ENCODE peak calls at places on chromosome 22, in nine cellular contexts. One of them, this sample, is unnamed.

GRCh38 chr22:28544431-28544868 is 135.2 kb downstream of the TTC28 start:
- DNase-seq in endodermal cell: no peak
- DNase-seq in suprapubic skin: no peak
- DNase-seq in SJSA1: no peak
- DNase-seq in thoracic aorta: no peak
- DNase-seq in cardiac muscle cell: no peak
- DNase-seq in CD8-positive, alpha-beta T cell: no peak
- DNase-seq in HCT116: no peak
- DNase-seq in CD4-positive, alpha-beta memory T cell: no peak
- DNase-seq in this sample: no peak

GRCh38 chr22:28985581-28986290 is 75.9 kb downstream of the C22orf31 start:
- DNase-seq in endodermal cell: no peak
- DNase-seq in suprapubic skin: no peak
- DNase-seq in SJSA1: no peak
- DNase-seq in thoracic aorta: no peak
- DNase-seq in cardiac muscle cell: no peak
- DNase-seq in CD8-positive, alpha-beta T cell: no peak
- DNase-seq in HCT116: no peak
- DNase-seq in CD4-positive, alpha-beta memory T cell: no peak
- DNase-seq in this sample: no peak

GRCh38 chr22:40385041-40385782 is 14.8 kb downstream of the SGSM3 start:
- DNase-seq in endodermal cell: no peak
- DNase-seq in suprapubic skin: no peak
- DNase-seq in SJSA1: no peak
- DNase-seq in thoracic aorta: no peak
- DNase-seq in cardiac muscle cell: no peak
- DNase-seq in CD8-positive, alpha-beta T cell: peak; percentile 56
- DNase-seq in HCT116: no peak
- DNase-seq in CD4-positive, alpha-beta memory T cell: peak; percentile 60
- DNase-seq in this sample: no peak

GRCh38 chr22:32475428-32476010 is 908 bp downstream of the FBXO7 start:
- DNase-seq in endodermal cell: peak; percentile 66
- DNase-seq in suprapubic skin: no peak
- DNase-seq in SJSA1: no peak
- DNase-seq in thoracic aorta: no peak
- DNase-seq in cardiac muscle cell: peak; percentile 63
- DNase-seq in CD8-positive, alpha-beta T cell: no peak
- DNase-seq in HCT116: peak; percentile 8
- DNase-seq in CD4-positive, alpha-beta memory T cell: no peak
- DNase-seq in this sample: no peak

GRCh38 chr22:47289316-47289985 is 527.0 kb downstream of the TBC1D22A start:
- DNase-seq in endodermal cell: no peak
- DNase-seq in suprapubic skin: peak; percentile 76
- DNase-seq in SJSA1: no peak
- DNase-seq in thoracic aorta: no peak
- DNase-seq in cardiac muscle cell: no peak
- DNase-seq in CD8-positive, alpha-beta T cell: no peak
- DNase-seq in HCT116: no peak
- DNase-seq in CD4-positive, alpha-beta memory T cell: no peak
- DNase-seq in this sample: no peak

GRCh38 chr22:42635531-42635930 is 4.9 kb downstream of the ATP5MGL start:
- DNase-seq in endodermal cell: no peak
- DNase-seq in suprapubic skin: peak; percentile 86
- DNase-seq in SJSA1: peak; percentile 88
- DNase-seq in thoracic aorta: peak; percentile 84
- DNase-seq in cardiac muscle cell: no peak
- DNase-seq in CD8-positive, alpha-beta T cell: no peak
- DNase-seq in HCT116: peak; percentile 85
- DNase-seq in CD4-positive, alpha-beta memory T cell: no peak
- DNase-seq in this sample: no peak

GRCh38 chr22:35102663-35103062 is 36.7 kb downstream of the ISX start:
- DNase-seq in endodermal cell: peak; percentile 85
- DNase-seq in suprapubic skin: peak; percentile 48
- DNase-seq in SJSA1: peak; percentile 6
- DNase-seq in thoracic aorta: no peak
- DNase-seq in cardiac muscle cell: peak; percentile 72
- DNase-seq in CD8-positive, alpha-beta T cell: no peak
- DNase-seq in HCT116: no peak
- DNase-seq in CD4-positive, alpha-beta memory T cell: no peak
- DNase-seq in this sample: peak; percentile 13

GRCh38 chr22:37634505-37635002 is 4.9 kb upstream of the SH3BP1 start:
- DNase-seq in endodermal cell: no peak
- DNase-seq in suprapubic skin: no peak
- DNase-seq in SJSA1: no peak
- DNase-seq in thoracic aorta: no peak
- DNase-seq in cardiac muscle cell: no peak
- DNase-seq in CD8-positive, alpha-beta T cell: no peak
- DNase-seq in HCT116: no peak
- DNase-seq in CD4-positive, alpha-beta memory T cell: no peak
- DNase-seq in this sample: no peak

GRCh38 chr22:46421272-46421671 is 85.8 kb downstream of the TRMU start:
- DNase-seq in endodermal cell: no peak
- DNase-seq in suprapubic skin: no peak
- DNase-seq in SJSA1: no peak
- DNase-seq in thoracic aorta: no peak
- DNase-seq in cardiac muscle cell: no peak
- DNase-seq in CD8-positive, alpha-beta T cell: peak; percentile 48
- DNase-seq in HCT116: no peak
- DNase-seq in CD4-positive, alpha-beta memory T cell: peak; percentile 16
- DNase-seq in this sample: no peak

GRCh38 chr22:48925450-48925849 is 902.2 kb downstream of the BRD1 start:
- DNase-seq in endodermal cell: no peak
- DNase-seq in suprapubic skin: no peak
- DNase-seq in SJSA1: no peak
- DNase-seq in thoracic aorta: no peak
- DNase-seq in cardiac muscle cell: no peak
- DNase-seq in CD8-positive, alpha-beta T cell: no peak
- DNase-seq in HCT116: no peak
- DNase-seq in CD4-positive, alpha-beta memory T cell: no peak
- DNase-seq in this sample: no peak

GRCh38 chr22:37416806-37417205 is 10.5 kb downstream of the ELFN2 start:
- DNase-seq in endodermal cell: peak; percentile 65
- DNase-seq in suprapubic skin: no peak
- DNase-seq in SJSA1: no peak
- DNase-seq in thoracic aorta: no peak
- DNase-seq in cardiac muscle cell: peak; percentile 28
- DNase-seq in CD8-positive, alpha-beta T cell: peak; percentile 33
- DNase-seq in HCT116: no peak
- DNase-seq in CD4-positive, alpha-beta memory T cell: peak; percentile 20
- DNase-seq in this sample: no peak

GRCh38 chr22:30195245-30196140 is 51.1 kb downstream of the LIF start:
- DNase-seq in endodermal cell: no peak
- DNase-seq in suprapubic skin: no peak
- DNase-seq in SJSA1: no peak
- DNase-seq in thoracic aorta: no peak
- DNase-seq in cardiac muscle cell: no peak
- DNase-seq in CD8-positive, alpha-beta T cell: no peak
- DNase-seq in HCT116: no peak
- DNase-seq in CD4-positive, alpha-beta memory T cell: no peak
- DNase-seq in this sample: no peak

GRCh38 chr22:35663371-35663770 is 15.1 kb downstream of the APOL6 start:
- DNase-seq in endodermal cell: no peak
- DNase-seq in suprapubic skin: no peak
- DNase-seq in SJSA1: no peak
- DNase-seq in thoracic aorta: no peak
- DNase-seq in cardiac muscle cell: no peak
- DNase-seq in CD8-positive, alpha-beta T cell: no peak
- DNase-seq in HCT116: no peak
- DNase-seq in CD4-positive, alpha-beta memory T cell: no peak
- DNase-seq in this sample: no peak

GRCh38 chr22:40414306-40414705 is 43.9 kb downstream of the SGSM3 start:
- DNase-seq in endodermal cell: no peak
- DNase-seq in suprapubic skin: no peak
- DNase-seq in SJSA1: no peak
- DNase-seq in thoracic aorta: no peak
- DNase-seq in cardiac muscle cell: no peak
- DNase-seq in CD8-positive, alpha-beta T cell: no peak
- DNase-seq in HCT116: no peak
- DNase-seq in CD4-positive, alpha-beta memory T cell: no peak
- DNase-seq in this sample: no peak

GRCh38 chr22:47091241-47091691 is 328.8 kb downstream of the TBC1D22A start:
- DNase-seq in endodermal cell: no peak
- DNase-seq in suprapubic skin: peak; percentile 72
- DNase-seq in SJSA1: no peak
- DNase-seq in thoracic aorta: no peak
- DNase-seq in cardiac muscle cell: no peak
- DNase-seq in CD8-positive, alpha-beta T cell: no peak
- DNase-seq in HCT116: no peak
- DNase-seq in CD4-positive, alpha-beta memory T cell: no peak
- DNase-seq in this sample: no peak

GRCh38 chr22:28560005-28560742 is 119.5 kb downstream of the TTC28 start:
- DNase-seq in endodermal cell: no peak
- DNase-seq in suprapubic skin: no peak
- DNase-seq in SJSA1: peak; percentile 11
- DNase-seq in thoracic aorta: no peak
- DNase-seq in cardiac muscle cell: no peak
- DNase-seq in CD8-positive, alpha-beta T cell: no peak
- DNase-seq in HCT116: no peak
- DNase-seq in CD4-positive, alpha-beta memory T cell: no peak
- DNase-seq in this sample: no peak

GRCh38 chr22:40499187-40499753 is 128.9 kb downstream of the SGSM3 start:
- DNase-seq in endodermal cell: no peak
- DNase-seq in suprapubic skin: no peak
- DNase-seq in SJSA1: peak; percentile 97
- DNase-seq in thoracic aorta: no peak
- DNase-seq in cardiac muscle cell: no peak
- DNase-seq in CD8-positive, alpha-beta T cell: no peak
- DNase-seq in HCT116: peak; percentile 79
- DNase-seq in CD4-positive, alpha-beta memory T cell: no peak
- DNase-seq in this sample: no peak

GRCh38 chr22:41175546-41175945 is 29.6 kb upstream of the L3MBTL2 start:
- DNase-seq in endodermal cell: no peak
- DNase-seq in suprapubic skin: no peak
- DNase-seq in SJSA1: no peak
- DNase-seq in thoracic aorta: no peak
- DNase-seq in cardiac muscle cell: peak; percentile 24
- DNase-seq in CD8-positive, alpha-beta T cell: no peak
- DNase-seq in HCT116: no peak
- DNase-seq in CD4-positive, alpha-beta memory T cell: no peak
- DNase-seq in this sample: no peak

GRCh38 chr22:36369004-36369921 is 18.5 kb downstream of the MYH9 start:
- DNase-seq in endodermal cell: peak; percentile 73
- DNase-seq in suprapubic skin: no peak
- DNase-seq in SJSA1: no peak
- DNase-seq in thoracic aorta: no peak
- DNase-seq in cardiac muscle cell: no peak
- DNase-seq in CD8-positive, alpha-beta T cell: peak; percentile 52
- DNase-seq in HCT116: no peak
- DNase-seq in CD4-positive, alpha-beta memory T cell: no peak
- DNase-seq in this sample: no peak

GRCh38 chr22:40367342-40367741 is 3.1 kb upstream of the SGSM3 start:
- DNase-seq in endodermal cell: no peak
- DNase-seq in suprapubic skin: no peak
- DNase-seq in SJSA1: no peak
- DNase-seq in thoracic aorta: no peak
- DNase-seq in cardiac muscle cell: no peak
- DNase-seq in CD8-positive, alpha-beta T cell: no peak
- DNase-seq in HCT116: no peak
- DNase-seq in CD4-positive, alpha-beta memory T cell: no peak
- DNase-seq in this sample: no peak

GRCh38 chr22:35712672-35713071 is 5.0 kb upstream of the APOL5 start:
- DNase-seq in endodermal cell: no peak
- DNase-seq in suprapubic skin: no peak
- DNase-seq in SJSA1: no peak
- DNase-seq in thoracic aorta: no peak
- DNase-seq in cardiac muscle cell: no peak
- DNase-seq in CD8-positive, alpha-beta T cell: no peak
- DNase-seq in HCT116: no peak
- DNase-seq in CD4-positive, alpha-beta memory T cell: no peak
- DNase-seq in this sample: no peak

GRCh38 chr22:28873183-28873964 is 10.0 kb upstream of the ZNRF3 start:
- DNase-seq in endodermal cell: no peak
- DNase-seq in suprapubic skin: no peak
- DNase-seq in SJSA1: no peak
- DNase-seq in thoracic aorta: no peak
- DNase-seq in cardiac muscle cell: no peak
- DNase-seq in CD8-positive, alpha-beta T cell: no peak
- DNase-seq in HCT116: no peak
- DNase-seq in CD4-positive, alpha-beta memory T cell: no peak
- DNase-seq in this sample: no peak

GRCh38 chr22:24694971-24695928 is 79.3 kb downstream of the PIWIL3 start:
- DNase-seq in endodermal cell: peak; percentile 63
- DNase-seq in suprapubic skin: no peak
- DNase-seq in SJSA1: no peak
- DNase-seq in thoracic aorta: no peak
- DNase-seq in cardiac muscle cell: no peak
- DNase-seq in CD8-positive, alpha-beta T cell: no peak
- DNase-seq in HCT116: no peak
- DNase-seq in CD4-positive, alpha-beta memory T cell: no peak
- DNase-seq in this sample: no peak
- H3K27ac ChIP-seq in endodermal cell: no peak overlapping the region
- H3K27ac ChIP-seq in suprapubic skin: no peak overlapping the region
- H3K27ac ChIP-seq in SJSA1: no peak overlapping the region
- H3K27ac ChIP-seq in thoracic aorta: no peak overlapping the region
- H3K27ac ChIP-seq in cardiac muscle cell: no peak overlapping the region
- H3K27ac ChIP-seq in CD8-positive, alpha-beta T cell: no peak overlapping the region
- H3K27ac ChIP-seq in HCT116: no peak overlapping the region
- H3K27ac ChIP-seq in CD4-positive, alpha-beta memory T cell: no peak overlapping the region
- H3K27ac ChIP-seq in this sample: no peak overlapping the region

GRCh38 chr22:39255449-39256185 is 10.8 kb upstream of the PDGFB start:
- DNase-seq in endodermal cell: peak; percentile 44
- DNase-seq in suprapubic skin: no peak
- DNase-seq in SJSA1: no peak
- DNase-seq in thoracic aorta: no peak
- DNase-seq in cardiac muscle cell: no peak
- DNase-seq in CD8-positive, alpha-beta T cell: no peak
- DNase-seq in HCT116: no peak
- DNase-seq in CD4-positive, alpha-beta memory T cell: no peak
- DNase-seq in this sample: no peak
- H3K4me3 ChIP-seq in endodermal cell: no peak overlapping the region
- H3K4me3 ChIP-seq in suprapubic skin: no peak overlapping the region
- H3K4me3 ChIP-seq in SJSA1: no peak overlapping the region
- H3K4me3 ChIP-seq in thoracic aorta: no peak overlapping the region
- H3K4me3 ChIP-seq in cardiac muscle cell: no peak overlapping the region
- H3K4me3 ChIP-seq in CD8-positive, alpha-beta T cell: no peak overlapping the region
- H3K4me3 ChIP-seq in HCT116: peak overlapping the region; percentile 16
- H3K4me3 ChIP-seq in CD4-positive, alpha-beta memory T cell: no peak overlapping the region
- H3K4me3 ChIP-seq in this sample: no peak overlapping the region

DNA sequence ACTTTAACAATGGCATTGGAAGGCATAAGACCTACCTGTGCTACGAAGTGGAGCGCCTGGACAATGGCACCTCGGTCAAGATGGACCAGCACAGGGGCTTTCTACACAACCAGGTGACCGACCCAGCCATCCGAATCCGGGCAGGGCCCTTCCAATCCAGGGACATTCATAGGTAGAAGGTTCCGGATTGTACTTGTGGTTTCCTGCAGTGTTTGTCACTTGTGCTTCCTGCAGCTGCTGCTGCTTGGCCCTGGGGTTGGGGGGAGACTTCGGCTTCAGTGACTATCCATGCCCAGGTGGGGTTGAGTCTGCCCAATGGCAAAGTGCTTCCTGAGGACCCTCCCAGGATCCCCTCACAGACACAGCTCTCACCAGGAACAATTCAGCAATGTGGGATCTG is 2.2 kb downstream of the APOBEC3A start:
- DNase-seq in endodermal cell: no peak
- DNase-seq in suprapubic skin: no peak
- DNase-seq in SJSA1: no peak
- DNase-seq in thoracic aorta: no peak
- DNase-seq in cardiac muscle cell: no peak
- DNase-seq in CD8-positive, alpha-beta T cell: no peak
- DNase-seq in HCT116: no peak
- DNase-seq in CD4-positive, alpha-beta memory T cell: no peak
- DNase-seq in this sample: no peak
- H3K4me1 ChIP-seq in endodermal cell: no peaks in the 10 kb centered on the region
- H3K4me1 ChIP-seq in suprapubic skin: peaks cover 15% of the 10 kb centered on the region
- H3K4me1 ChIP-seq in SJSA1: no peaks in the 10 kb centered on the region
- H3K4me1 ChIP-seq in thoracic aorta: no peaks in the 10 kb centered on the region
- H3K4me1 ChIP-seq in cardiac muscle cell: peaks cover 14% of the 10 kb centered on the region
- H3K4me1 ChIP-seq in CD8-positive, alpha-beta T cell: no peaks in the 10 kb centered on the region
- H3K4me1 ChIP-seq in HCT116: peaks cover 6% of the 10 kb centered on the region
- H3K4me1 ChIP-seq in CD4-positive, alpha-beta memory T cell: no peaks in the 10 kb centered on the region
- H3K4me1 ChIP-seq in this sample: no peaks in the 10 kb centered on the region

GRCh38 chr22:44954113-44954512 is 55.7 kb downstream of the PHF21B start:
- DNase-seq in endodermal cell: no peak
- DNase-seq in suprapubic skin: no peak
- DNase-seq in SJSA1: no peak
- DNase-seq in thoracic aorta: no peak
- DNase-seq in cardiac muscle cell: no peak
- DNase-seq in CD8-positive, alpha-beta T cell: no peak
- DNase-seq in HCT116: no peak
- DNase-seq in CD4-positive, alpha-beta memory T cell: no peak
- DNase-seq in this sample: no peak
- H3K27ac ChIP-seq in endodermal cell: no peak overlapping the region
- H3K27ac ChIP-seq in suprapubic skin: no peak overlapping the region
- H3K27ac ChIP-seq in SJSA1: no peak overlapping the region
- H3K27ac ChIP-seq in thoracic aorta: no peak overlapping the region
- H3K27ac ChIP-seq in cardiac muscle cell: no peak overlapping the region
- H3K27ac ChIP-seq in CD8-positive, alpha-beta T cell: no peak overlapping the region
- H3K27ac ChIP-seq in HCT116: no peak overlapping the region
- H3K27ac ChIP-seq in CD4-positive, alpha-beta memory T cell: no peak overlapping the region
- H3K27ac ChIP-seq in this sample: no peak overlapping the region